ENCODE peak calls at places on chromosomes 11 and 22, in nine cellular contexts. K is PC-3, E is mammary epithelial cell, X is cardiac muscle cell, F is GM23338, I is fibroblast of villous mesenchyme, Y is fibroblast of the aortic adventitia, O is body of pancreas, M is cardiac fibroblast. S is an unnamed sample.

GRCh38 chr11:12693485-12694181 is 19.4 kb downstream of the TEAD1 start:
- DNase-seq in K (peak), E (peak), X (no peak), F (no peak), I (peak), Y (peak), O (peak), M (peak), S (peak)

GRCh38 chr11:2777396-2777795 is 77.6 kb upstream of the KCNQ1OT1 start:
- DNase-seq in K (peak), E (peak), X (no peak), F (no peak), I (peak), Y (peak), O (peak), M (peak), S (no peak)

GRCh38 chr11:2732261-2732939 is 32.6 kb upstream of the KCNQ1OT1 start:
- DNase-seq in K (no peak), E (no peak), X (no peak), F (no peak), I (no peak), Y (no peak), O (no peak), M (no peak), S (no peak)

GRCh38 chr11:81301426-81301825 is 1432.2 kb downstream of the FAM181B start:
- DNase-seq in K (no peak), E (no peak), X (no peak), F (no peak), I (no peak), Y (no peak), O (no peak), M (no peak), S (no peak)

GRCh38 chr22:29636751-29637150 is 33.3 kb downstream of the NF2 start:
- DNase-seq in K (no peak), E (no peak), X (no peak), F (peak), I (no peak), Y (no peak), O (no peak), M (no peak), S (no peak)

GRCh38 chr22:31144223-31144622 is 3.9 kb upstream of the PLA2G3 start:
- DNase-seq in K (peak), E (peak), X (no peak), F (no peak), I (peak), Y (no peak), O (no peak), M (no peak), S (peak)

GRCh38 chr11:83259559-83259958 is 26.6 kb downstream of the CCDC90B start:
- DNase-seq in K (no peak), E (no peak), X (no peak), F (no peak), I (no peak), Y (no peak), O (no peak), M (no peak), S (no peak)

GRCh38 chr11:44427432-44427831 is 117.5 kb upstream of the ALX4 start:
- DNase-seq in K (peak), E (no peak), X (peak), F (peak), I (no peak), Y (no peak), O (no peak), M (no peak), S (no peak)

GRCh38 chr22:38214248-38215056 is 12.7 kb downstream of the MAFF start:
- DNase-seq in K (no peak), E (no peak), X (peak), F (peak), I (peak), Y (peak), O (peak), M (peak), S (no peak)

GRCh38 chr11:37378989-37379388 is 781.0 kb upstream of the RAG2 start:
- DNase-seq in K (no peak), E (no peak), X (no peak), F (no peak), I (no peak), Y (no peak), O (no peak), M (no peak), S (no peak)

GRCh38 chr11:8266246-8267241 is 2.9 kb upstream of the LMO1 start:
- DNase-seq in K (no peak), E (no peak), X (no peak), F (no peak), I (no peak), Y (no peak), O (no peak), M (no peak), S (no peak)

GRCh38 chr11:70161043-70161625 is 42.0 kb upstream of the FADD start:
- DNase-seq in K (no peak), E (no peak), X (no peak), F (no peak), I (no peak), Y (no peak), O (no peak), M (no peak), S (no peak)

GRCh38 chr11:959027-959426 is 33.4 kb downstream of the AP2A2 start:
- DNase-seq in K (no peak), E (no peak), X (no peak), F (peak), I (no peak), Y (no peak), O (no peak), M (no peak), S (no peak)

GRCh38 chr11:124882339-124883071 is 15.2 kb downstream of the ROBO4 start:
- DNase-seq in K (no peak), E (no peak), X (no peak), F (peak), I (peak), Y (peak), O (no peak), M (peak), S (no peak)

GRCh38 chr11:76686261-76687079 is 15.9 kb upstream of the LRRC32 start:
- DNase-seq in K (no peak), E (no peak), X (no peak), F (peak), I (no peak), Y (no peak), O (no peak), M (no peak), S (no peak)

GRCh38 chr11:11709447-11710239 is 87.8 kb upstream of the GALNT18 start:
- DNase-seq in K (peak), E (peak), X (no peak), F (no peak), I (no peak), Y (no peak), O (no peak), M (no peak), S (no peak)

GRCh38 chr11:68996376-68997123 is 15.8 kb upstream of the MRGPRD start:
- DNase-seq in K (no peak), E (no peak), X (no peak), F (no peak), I (no peak), Y (no peak), O (no peak), M (no peak), S (no peak)

GRCh38 chr11:72012897-72013721 is 14.4 kb downstream of the IL18BP start:
- DNase-seq in K (peak), E (peak), X (no peak), F (no peak), I (peak), Y (peak), O (peak), M (peak), S (peak)

GRCh38 chr11:47004595-47005033 is 68.1 kb downstream of the CSTPP1 start:
- DNase-seq in K (peak), E (peak), X (peak), F (no peak), I (peak), Y (peak), O (peak), M (peak), S (peak)

GRCh38 chr11:129292092-129292491 is 83.6 kb upstream of the BARX2 start:
- DNase-seq in K (no peak), E (no peak), X (no peak), F (no peak), I (no peak), Y (no peak), O (no peak), M (no peak), S (no peak)

GRCh38 chr11:117394221-117394925 is 66.7 kb downstream of the CEP164 start:
- DNase-seq in K (no peak), E (no peak), X (no peak), F (no peak), I (no peak), Y (no peak), O (no peak), M (no peak), S (no peak)

GRCh38 chr11:74153224-74153623 is 17.6 kb downstream of the C2CD3 start:
- DNase-seq in K (no peak), E (no peak), X (no peak), F (no peak), I (no peak), Y (no peak), O (no peak), M (no peak), S (no peak)

GRCh38 chr11:34154059-34154875 is 48.8 kb downstream of the NAT10 start:
- DNase-seq in K (no peak), E (no peak), X (no peak), F (no peak), I (no peak), Y (no peak), O (no peak), M (no peak), S (no peak)

GRCh38 chr11:15969281-15969680 is 387.1 kb downstream of the SOX6 start:
- DNase-seq in K (peak), E (peak), X (peak), F (no peak), I (peak), Y (peak), O (peak), M (peak), S (peak)

GRCh38 chr11:18498039-18498438 is 28.7 kb downstream of the TSG101 start:
- DNase-seq in K (no peak), E (no peak), X (no peak), F (no peak), I (no peak), Y (no peak), O (no peak), M (no peak), S (no peak)
- TF ChIP-seq CTCF in K (no peak), E (no peak), X (no peak), F (no peak), I (no peak), Y (no peak), O (no peak), M (no peak), S (no peak)

GRCh38 chr22:23495614-23496444 is 84.3 kb downstream of the IGLL1 start:
- DNase-seq in K (no peak), E (no peak), X (no peak), F (no peak), I (no peak), Y (no peak), O (no peak), M (no peak), S (no peak)
- H3K4me3 ChIP-seq in K (no peak), E (no peak), X (no peak), F (no peak), I (no peak), Y (no peak), O (no peak), M (no peak), S (no peak)

GRCh38 chr22:43827926-43828710 is 16.0 kb upstream of the EFCAB6 start:
- DNase-seq in K (no peak), E (no peak), X (no peak), F (no peak), I (no peak), Y (no peak), O (no peak), M (no peak), S (no peak)
- TF ChIP-seq CTCF in K (peak), E (no peak), X (no peak), F (peak), I (peak), Y (no peak), O (no peak), M (no peak), S (no peak)

GRCh38 chr22:46355996-46356471 is 20.5 kb downstream of the TRMU start:
- DNase-seq in K (no peak), E (no peak), X (no peak), F (no peak), I (no peak), Y (no peak), O (no peak), M (no peak), S (no peak)

GRCh38 chr22:46354176-46354992 is 18.9 kb downstream of the TRMU start:
- DNase-seq in K (no peak), E (no peak), X (no peak), F (no peak), I (no peak), Y (no peak), O (no peak), M (no peak), S (no peak)

GRCh38 chr22:46356496-46357185 is 21.1 kb downstream of the TRMU start:
- DNase-seq in K (no peak), E (no peak), X (no peak), F (no peak), I (no peak), Y (no peak), O (no peak), M (no peak), S (no peak)

GRCh38 chr22:46354993-46355305 is 19.4 kb downstream of the TRMU start:
- DNase-seq in K (no peak), E (no peak), X (no peak), F (no peak), I (no peak), Y (no peak), O (no peak), M (no peak), S (no peak)

GRCh38 chr22:46355369-46355995 is 20.0 kb downstream of the TRMU start:
- DNase-seq in K (peak), E (peak), X (peak), F (peak), I (peak), Y (peak), O (peak), M (peak), S (peak)
- H3K4me3 ChIP-seq in K (no peak), E (no peak), X (no peak), F (no peak), I (no peak), Y (no peak), O (no peak), M (no peak), S (no peak)

DNA sequence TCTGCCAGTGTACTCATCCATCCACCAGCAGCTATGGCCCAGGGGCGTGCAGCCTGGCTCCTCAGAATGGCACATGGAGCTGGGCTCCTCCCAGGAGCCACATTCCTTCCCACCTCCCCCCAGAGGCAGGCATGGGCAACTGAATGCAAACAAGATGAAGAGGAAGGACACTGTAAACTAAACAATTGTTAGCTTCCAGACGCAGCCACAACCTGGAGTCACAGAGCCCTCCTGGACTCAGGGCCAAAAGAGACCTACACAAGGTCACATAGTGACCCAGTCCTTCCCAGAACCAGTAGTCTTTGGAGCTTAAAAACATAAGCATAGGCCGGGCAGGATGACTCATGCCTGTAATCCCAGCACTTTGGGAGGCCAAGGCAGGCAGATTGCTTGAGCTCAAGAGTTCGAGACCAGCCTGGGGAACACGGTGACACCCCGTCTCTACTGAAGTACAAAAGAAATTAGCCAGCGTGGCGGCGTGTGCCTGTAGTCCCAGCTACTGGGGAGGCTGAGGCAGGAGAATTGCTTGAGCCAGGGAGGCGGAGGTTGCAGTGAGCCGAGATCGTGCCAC is 30.7 kb upstream of the CLDN5 start:
- DNase-seq in K (peak), E (peak), X (peak), F (peak), I (peak), Y (peak), O (no peak), M (peak), S (peak)
- TF ChIP-seq CTCF in K (no peak), E (peak), X (peak), F (peak), I (peak), Y (peak), O (no peak), M (peak), S (no peak)

DNA sequence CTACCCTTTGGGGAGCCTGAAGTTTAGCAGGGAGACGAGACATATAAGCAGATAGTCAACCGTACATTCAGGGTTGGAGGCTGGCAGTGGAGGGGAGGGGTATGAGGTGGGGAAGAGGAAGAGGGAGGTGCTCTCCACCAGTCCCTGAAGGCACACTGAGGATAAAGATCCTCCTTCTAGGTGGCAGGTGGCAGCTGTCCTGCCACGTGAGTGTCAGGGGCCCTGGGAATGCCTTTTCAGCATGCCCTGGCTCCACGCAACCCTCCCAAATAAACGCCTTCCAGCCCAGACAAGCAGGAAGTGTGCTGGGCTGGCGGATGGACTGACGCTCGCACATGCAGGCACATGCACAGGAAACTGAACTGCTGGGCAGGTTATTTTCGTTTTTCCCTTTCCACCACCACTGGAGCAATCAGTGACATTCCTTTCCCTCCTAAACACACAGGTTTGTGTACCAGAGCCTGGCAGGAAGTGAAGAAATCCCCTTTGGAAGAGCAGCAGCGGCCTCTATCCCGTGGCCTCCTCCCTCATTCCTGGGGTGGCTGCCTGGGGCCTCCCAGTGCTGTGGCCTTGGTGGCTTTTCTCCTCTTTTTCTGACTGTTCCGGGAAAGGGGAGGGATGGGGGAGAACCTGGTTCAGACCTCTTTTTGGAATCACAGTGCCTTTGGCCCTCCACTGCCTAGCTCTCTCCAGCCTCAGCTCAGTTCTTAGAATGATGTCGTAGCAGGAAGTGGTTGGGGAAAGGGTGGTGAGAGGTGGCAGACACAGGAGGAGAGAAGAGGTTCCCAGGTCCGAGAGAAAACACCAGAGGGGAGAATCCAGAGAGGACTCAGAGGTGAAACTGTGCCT is 157.0 kb upstream of the TIMP3 start:
- DNase-seq in K (no peak), E (peak), X (no peak), F (peak), I (peak), Y (peak), O (peak), M (peak), S (no peak)
- H3K4me3 ChIP-seq in K (no peak), E (no peak), X (no peak), F (no peak), I (no peak), Y (no peak), O (no peak), M (no peak), S (no peak)

DNA sequence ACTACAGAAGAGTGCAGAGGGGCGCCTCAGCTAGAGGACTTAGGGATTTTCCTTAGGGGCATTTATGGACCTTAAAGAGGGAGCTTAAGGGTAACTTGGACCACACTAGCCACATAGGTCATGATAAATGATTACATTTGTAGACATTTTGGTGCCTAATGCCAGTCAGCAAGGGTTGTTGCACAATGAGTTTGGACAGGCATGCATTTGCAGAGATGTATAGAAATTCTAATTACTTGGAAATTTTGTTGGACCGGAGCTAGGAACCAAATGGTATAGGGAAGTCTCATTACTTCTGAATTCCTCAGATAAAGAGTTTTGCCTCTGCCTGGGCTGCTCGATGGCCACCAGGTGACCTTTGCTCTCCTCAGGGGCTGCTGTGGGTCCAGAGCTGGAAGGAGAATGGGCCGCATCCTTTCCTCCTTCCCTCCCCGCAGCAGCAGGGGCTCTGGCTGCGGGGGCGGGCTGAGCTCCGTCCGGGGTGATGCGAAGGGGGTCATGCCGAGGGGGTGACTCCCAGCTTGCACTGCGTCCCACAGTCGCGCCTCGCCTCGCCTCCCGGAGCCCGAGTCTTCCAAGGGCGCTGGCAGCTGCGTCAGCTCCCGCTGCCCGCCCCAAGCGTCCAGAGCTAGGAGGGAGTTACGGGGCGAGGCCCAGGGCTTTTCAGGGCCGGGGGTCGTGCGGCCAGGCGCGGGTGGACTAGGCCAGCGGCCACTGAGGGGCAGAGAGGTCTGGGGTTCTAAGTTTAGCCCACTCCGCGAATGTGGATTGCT is 20.2 kb upstream of the MALAT1 start:
- DNase-seq in K (no peak), E (no peak), X (no peak), F (no peak), I (peak), Y (peak), O (peak), M (peak), S (peak)
- TF ChIP-seq CTCF in K (no peak), E (no peak), X (peak), F (no peak), I (no peak), Y (no peak), O (no peak), M (no peak), S (no peak)

GRCh38 chr22:19757140-19757984 is 3.2 kb upstream of the TBX1 start:
- DNase-seq in K (no peak), E (no peak), X (no peak), F (peak), I (no peak), Y (no peak), O (no peak), M (no peak), S (no peak)
- H3K4me3 ChIP-seq in K (peak), E (no peak), X (no peak), F (peak), I (no peak), Y (no peak), O (no peak), M (no peak), S (no peak)

DNA sequence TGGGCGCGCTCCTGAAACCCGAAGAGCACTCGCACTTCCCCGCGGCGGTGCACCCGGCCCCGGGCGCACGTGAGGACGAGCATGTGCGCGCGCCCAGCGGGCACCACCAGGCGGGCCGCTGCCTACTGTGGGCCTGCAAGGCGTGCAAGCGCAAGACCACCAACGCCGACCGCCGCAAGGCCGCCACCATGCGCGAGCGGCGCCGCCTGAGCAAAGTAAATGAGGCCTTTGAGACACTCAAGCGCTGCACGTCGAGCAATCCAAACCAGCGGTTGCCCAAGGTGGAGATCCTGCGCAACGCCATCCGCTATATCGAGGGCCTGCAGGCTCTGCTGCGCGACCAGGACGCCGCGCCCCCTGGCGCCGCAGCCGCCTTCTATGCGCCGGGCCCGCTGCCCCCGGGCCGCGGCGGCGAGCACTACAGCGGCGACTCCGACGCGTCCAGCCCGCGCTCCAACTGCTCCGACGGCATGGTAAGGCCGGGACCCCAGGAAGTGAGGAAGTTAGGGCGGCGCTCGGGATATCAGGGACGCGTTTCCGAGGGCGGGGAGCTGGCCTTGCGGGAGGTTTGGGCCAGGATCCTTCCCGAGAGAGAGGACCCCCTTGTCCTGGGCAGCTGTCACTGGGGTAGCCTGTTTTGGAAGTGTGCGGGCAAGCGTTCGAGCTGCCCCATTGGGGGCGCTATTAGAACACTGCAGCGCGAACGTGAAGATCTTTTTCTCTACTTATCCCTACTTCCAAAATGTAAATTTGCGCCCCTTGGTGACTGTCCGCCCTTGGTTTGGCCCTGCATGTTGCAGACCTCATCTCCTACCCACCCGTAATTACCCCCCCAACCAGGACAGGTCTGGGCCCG is 797 bp downstream of the MYOD1 start:
- DNase-seq in K (no peak), E (no peak), X (peak), F (peak), I (peak), Y (no peak), O (no peak), M (peak), S (peak)
- TF ChIP-seq CTCF in K (peak), E (peak), X (peak), F (peak), I (no peak), Y (no peak), O (no peak), M (no peak), S (no peak)

S was measured in fibroblast of mammary gland.